ENCODE peak calls at places on chromosomes 3 and 15, in ten cellular contexts. G is activated CD4-positive, alpha-beta T cell treated with anti-CD3 and anti-CD28 coated beads for 48 hours; S is endothelial cell of umbilical vein; K is fibroblast of gingiva; B is mesendoderm; Q is progenitor cell of endocrine pancreas; N is stimulated activated CD8-positive, alpha-beta memory T cell treated with anti-CD3 and anti-CD28 coated beads, Interleukin-4, amount 100 ng/mL, for 1 hour; Y is NCI-H510A treated with DMSO at 0.1 percent for 48 hours; F is BJ; P is GDM1. A is an unnamed sample.

GRCh38 chr15:51104512-51104911 is 9.8 kb upstream of the TNFAIP8L3 start:
- DNase-seq in G (no peak), S (no peak), K (peak), B (no peak), Q (no peak), N (no peak), Y (no peak), F (no peak), P (no peak), A (no peak)

GRCh38 chr15:90214553-90215205 is 13.5 kb downstream of the SEMA4B start:
- DNase-seq in G (no peak), S (no peak), K (no peak), B (peak), Q (no peak), N (no peak), Y (no peak), F (no peak), P (no peak), A (no peak)

GRCh38 chr15:66832679-66833078 is 130.6 kb downstream of the SMAD6 start:
- DNase-seq in G (no peak), S (no peak), K (peak), B (no peak), Q (no peak), N (no peak), Y (no peak), F (peak), P (no peak), A (peak)

GRCh38 chr3:129068291-129068886 is 7.8 kb downstream of the GP9 start:
- DNase-seq in G (peak), S (peak), K (no peak), B (no peak), Q (no peak), N (no peak), Y (no peak), F (no peak), P (no peak), A (no peak)

GRCh38 chr15:76118767-76119166 is 59.0 kb downstream of the TMEM266 start:
- DNase-seq in G (no peak), S (no peak), K (no peak), B (no peak), Q (no peak), N (no peak), Y (no peak), F (no peak), P (no peak), A (no peak)

GRCh38 chr3:186251948-186252619 is 110.0 kb downstream of the DGKG start:
- DNase-seq in G (no peak), S (no peak), K (no peak), B (no peak), Q (no peak), N (no peak), Y (no peak), F (no peak), P (no peak), A (no peak)

GRCh38 chr15:48253186-48253585 is 47.1 kb downstream of the SLC12A1 start:
- DNase-seq in G (no peak), S (no peak), K (no peak), B (no peak), Q (no peak), N (no peak), Y (no peak), F (no peak), P (no peak), A (no peak)

GRCh38 chr3:195352895-195353488 is 82.0 kb upstream of the XXYLT1 start:
- DNase-seq in G (no peak), S (no peak), K (peak), B (peak), Q (no peak), N (no peak), Y (no peak), F (peak), P (no peak), A (no peak)

GRCh38 chr15:48370460-48370859 is 39.2 kb downstream of the DUT start:
- DNase-seq in G (no peak), S (no peak), K (peak), B (no peak), Q (no peak), N (no peak), Y (no peak), F (peak), P (no peak), A (no peak)

GRCh38 chr3:9730747-9731205 is 759 bp upstream of the BRPF1 start:
- DNase-seq in G (no peak), S (no peak), K (no peak), B (no peak), Q (no peak), N (no peak), Y (peak), F (no peak), P (peak), A (no peak)

GRCh38 chr15:82126346-82126745 is 80.5 kb upstream of the MEX3B start:
- DNase-seq in G (no peak), S (no peak), K (no peak), B (no peak), Q (no peak), N (no peak), Y (no peak), F (no peak), P (no peak), A (no peak)

GRCh38 chr3:45199837-45200648 is 26.0 kb downstream of the TMEM158 start:
- DNase-seq in G (no peak), S (peak), K (peak), B (peak), Q (no peak), N (no peak), Y (no peak), F (peak), P (no peak), A (no peak)

GRCh38 chr15:72155021-72155621 is 36.9 kb downstream of the SENP8 start:
- DNase-seq in G (no peak), S (peak), K (peak), B (no peak), Q (no peak), N (no peak), Y (peak), F (no peak), P (no peak), A (no peak)